ENCODE peak calls at places on chromosomes 11 and 22, in ten cellular contexts. A is breast epithelium, P is HCT116, B is stomach, C is vagina, W is H1, G is K562, L is sigmoid colon, D is suprapubic skin, Z is spleen. E is an unnamed sample.

GRCh38 chr11:120184946-120185677 is 25.7 kb upstream of the OAF start:
- DNase-seq in A (peak; percentile 44), P (no peak), B (peak; percentile 63), C (no peak), W (no peak), G (no peak), L (peak; percentile 92), D (peak; percentile 85), Z (peak; percentile 74), E (no peak)

GRCh38 chr22:40414838-40415505 is 44.6 kb downstream of the SGSM3 start:
- DNase-seq in A (no peak), P (no peak), B (no peak), C (no peak), W (no peak), G (no peak), L (no peak), D (no peak), Z (peak; percentile 85), E (no peak)

GRCh38 chr11:93444671-93445073 is 98.5 kb downstream of the SMCO4 start:
- DNase-seq in A (no peak), P (no peak), B (no peak), C (no peak), W (peak; percentile 69), G (no peak), L (no peak), D (no peak), Z (no peak), E (no peak)

GRCh38 chr22:32723632-32724031 is 77.9 kb upstream of the TIMP3 start:
- DNase-seq in A (peak; percentile 74), P (no peak), B (peak; percentile 34), C (peak; percentile 64), W (no peak), G (no peak), L (peak; percentile 85), D (no peak), Z (peak; percentile 88), E (peak; percentile 42)

GRCh38 chr22:27489265-27489675 is 312.3 kb downstream of the MN1 start:
- DNase-seq in A (no peak), P (no peak), B (peak; percentile 71), C (no peak), W (no peak), G (no peak), L (no peak), D (no peak), Z (peak; percentile 19), E (no peak)

GRCh38 chr11:47552086-47552580 is 799 bp downstream of the CELF1 start:
- DNase-seq in A (no peak), P (no peak), B (no peak), C (no peak), W (no peak), G (no peak), L (peak; percentile 69), D (no peak), Z (no peak), E (no peak)

GRCh38 chr11:18243783-18244362 is 4.6 kb downstream of the SAA2 start:
- DNase-seq in A (no peak), P (peak; percentile 63), B (peak; percentile 71), C (no peak), W (peak; percentile 19), G (peak; percentile 66), L (no peak), D (no peak), Z (no peak), E (peak; percentile 20)

GRCh38 chr11:57373146-57373545 is 7.8 kb downstream of the PRG3 start:
- DNase-seq in A (no peak), P (no peak), B (no peak), C (no peak), W (no peak), G (no peak), L (no peak), D (no peak), Z (no peak), E (no peak)

GRCh38 chr11:66907751-66908173 is 50.4 kb downstream of the PC start:
- DNase-seq in A (no peak), P (no peak), B (no peak), C (no peak), W (no peak), G (no peak), L (no peak), D (no peak), Z (no peak), E (no peak)

GRCh38 chr22:20031732-20032406 is 11.0 kb downstream of the TANGO2 start:
- DNase-seq in A (no peak), P (no peak), B (peak; percentile 35), C (no peak), W (no peak), G (no peak), L (peak; percentile 62), D (no peak), Z (no peak), E (no peak)

GRCh38 chr11:93958991-93959390 is 62.2 kb upstream of the HEPHL1 start:
- DNase-seq in A (no peak), P (no peak), B (no peak), C (no peak), W (no peak), G (no peak), L (no peak), D (no peak), Z (no peak), E (no peak)

GRCh38 chr11:92269021-92269420 is 44.4 kb downstream of the FAT3 start:
- DNase-seq in A (no peak), P (no peak), B (no peak), C (no peak), W (peak; percentile 9), G (no peak), L (no peak), D (no peak), Z (no peak), E (no peak)

GRCh38 chr11:71238285-71238875 is 14.0 kb downstream of the SHANK2 start:
- DNase-seq in A (no peak), P (no peak), B (no peak), C (no peak), W (no peak), G (no peak), L (peak; percentile 47), D (peak; percentile 38), Z (peak; percentile 17), E (no peak)

GRCh38 chr11:104691129-104691528 is 207.1 kb downstream of the CASP12 start:
- DNase-seq in A (no peak), P (no peak), B (no peak), C (no peak), W (no peak), G (no peak), L (no peak), D (no peak), Z (no peak), E (no peak)

GRCh38 chr11:61586792-61587430 is 6.0 kb upstream of the SYT7 start:
- DNase-seq in A (no peak), P (no peak), B (no peak), C (no peak), W (no peak), G (no peak), L (no peak), D (no peak), Z (no peak), E (peak; percentile 84)

GRCh38 chr11:2860636-2861035 is 24.9 kb downstream of the CDKN1C start:
- DNase-seq in A (no peak), P (no peak), B (peak; percentile 51), C (no peak), W (no peak), G (peak; percentile 34), L (no peak), D (no peak), Z (no peak), E (no peak)

GRCh38 chr11:18192988-18193387 is 20.4 kb downstream of the MRGPRX4 start:
- DNase-seq in A (no peak), P (no peak), B (no peak), C (no peak), W (no peak), G (no peak), L (no peak), D (no peak), Z (no peak), E (no peak)

GRCh38 chr11:126496576-126497403 is 141.3 kb downstream of the ST3GAL4 start:
- DNase-seq in A (no peak), P (no peak), B (no peak), C (no peak), W (no peak), G (no peak), L (peak; percentile 62), D (no peak), Z (peak; percentile 33), E (no peak)

GRCh38 chr11:37988031-37988430 is 1390.0 kb upstream of the RAG2 start:
- DNase-seq in A (no peak), P (no peak), B (no peak), C (no peak), W (no peak), G (no peak), L (no peak), D (no peak), Z (no peak), E (no peak)

GRCh38 chr11:813037-813436 is 3.3 kb downstream of the RPLP2 start:
- DNase-seq in A (no peak), P (no peak), B (no peak), C (no peak), W (no peak), G (no peak), L (no peak), D (no peak), Z (no peak), E (no peak)
- TF ChIP-seq POLR2AphosphoS5 in A (no peak), P (no peak), B (no peak), C (no peak), W (peak; percentile 49), G (peak; percentile 49), L (no peak), D (no peak), Z (no peak), E (no peak)

DNA sequence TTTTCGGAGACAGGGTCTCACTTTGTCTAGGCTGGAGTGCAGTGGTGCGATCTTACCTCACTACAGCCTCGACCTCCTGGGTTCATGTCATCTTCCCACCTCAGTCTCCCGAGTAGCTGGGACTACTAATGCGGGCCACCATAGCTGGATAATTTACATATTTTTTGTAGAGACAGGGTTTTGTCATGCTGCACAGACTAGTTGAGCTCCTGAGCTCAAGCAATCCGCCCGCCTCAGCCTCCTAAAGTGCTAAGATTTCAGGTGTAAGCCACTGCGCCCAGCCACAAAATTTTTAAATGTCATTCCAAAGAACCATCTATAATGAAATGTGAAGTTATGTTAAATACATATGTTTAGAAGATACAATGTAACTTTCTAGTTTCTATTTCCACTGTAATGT is 4747.7 kb upstream of the OR11H1 start:
- DNase-seq in A (no peak), P (no peak), B (no peak), C (peak; percentile 98), W (no peak), G (no peak), L (no peak), D (no peak), Z (no peak), E (no peak)
- H3K9me3 ChIP-seq in A (peaks cover 43% of the 10 kb centered on the region), P (peaks cover 76% of the 10 kb centered on the region), B (peaks cover 49% of the 10 kb centered on the region), C (peaks cover 6% of the 10 kb centered on the region), W (peaks cover 54% of the 10 kb centered on the region), G (no peaks in the 10 kb centered on the region), L (no peaks in the 10 kb centered on the region), D (peaks cover 9% of the 10 kb centered on the region), Z (peaks cover 85% of the 10 kb centered on the region), E (no peaks in the 10 kb centered on the region)

GRCh38 chr11:117094776-117095175 is 3.5 kb downstream of the SIK3 start:
- DNase-seq in A (peak; percentile 50), P (no peak), B (no peak), C (no peak), W (no peak), G (no peak), L (no peak), D (no peak), Z (no peak), E (no peak)
- H3K4me1 ChIP-seq in A (peaks cover 22% of the 10 kb centered on the region), P (peaks cover 50% of the 10 kb centered on the region), B (peaks cover 30% of the 10 kb centered on the region), C (peaks cover 52% of the 10 kb centered on the region), W (peaks cover 5% of the 10 kb centered on the region), G (peaks cover 22% of the 10 kb centered on the region), L (peaks cover 81% of the 10 kb centered on the region), D (peaks cover 58% of the 10 kb centered on the region), Z (peaks cover 75% of the 10 kb centered on the region), E (no peaks in the 10 kb centered on the region)

GRCh38 chr11:128835741-128836410 is 31.2 kb downstream of the KCNJ1 start:
- DNase-seq in A (no peak), P (no peak), B (no peak), C (no peak), W (no peak), G (no peak), L (no peak), D (no peak), Z (no peak), E (no peak)
- TF ChIP-seq POLR2AphosphoS5 in A (no peak), P (no peak), B (no peak), C (no peak), W (no peak), G (no peak), L (no peak), D (no peak), Z (no peak), E (no peak)

E was measured in prostate gland.